ENCODE peak calls at places on chromosomes 16 and 17, in seven cellular contexts. C is mesendoderm, B is IMR-90, Y is H9, Q is mesenchymal stem cell, S is H1, N is trophoblast cell. J is an unnamed sample.
A peak's percentile ranks its signal among the peaks of the same experiment; 100 is the strongest.

GRCh38 chr16:88870608-88871348 is 4.3 kb upstream of the PABPN1L start:
- DNase-seq in C (no peak), B (no peak), Y (no peak), Q (no peak), S (no peak), N (no peak), J (no peak)

GRCh38 chr17:6591599-6592158 is 35.3 kb upstream of the PITPNM3 start:
- DNase-seq in C (no peak), B (peak; percentile 94), Y (no peak), Q (peak; percentile 71), S (no peak), N (peak; percentile 77), J (no peak)

GRCh38 chr17:64781013-64781392 is 118.9 kb upstream of the SMURF2 start:
- DNase-seq in C (peak; percentile 30), B (no peak), Y (no peak), Q (no peak), S (peak; percentile 71), N (peak; percentile 51), J (no peak)

GRCh38 chr17:29445844-29446243 is 55.7 kb downstream of the TAOK1 start:
- DNase-seq in C (no peak), B (no peak), Y (no peak), Q (no peak), S (no peak), N (no peak), J (no peak)

GRCh38 chr17:75110307-75110937 is 653 bp downstream of the ARMC7 start:
- DNase-seq in C (peak; percentile 50), B (no peak), Y (peak; percentile 76), Q (no peak), S (peak; percentile 77), N (peak; percentile 51), J (no peak)

GRCh38 chr16:3754304-3754703 is 37.0 kb upstream of the TRAP1 start:
- DNase-seq in C (no peak), B (peak; percentile 62), Y (no peak), Q (peak; percentile 21), S (no peak), N (peak; percentile 55), J (no peak)

GRCh38 chr17:40350410-40351184 is 13.9 kb downstream of the GJD3 start:
- DNase-seq in C (peak; percentile 97), B (no peak), Y (no peak), Q (peak; percentile 77), S (no peak), N (no peak), J (peak; percentile 94)

GRCh38 chr17:81084691-81085419 is 49.9 kb downstream of the BAIAP2 start:
- DNase-seq in C (no peak), B (no peak), Y (no peak), Q (no peak), S (no peak), N (no peak), J (no peak)

GRCh38 chr16:49542391-49542891 is 168.8 kb downstream of the C16orf78 start:
- DNase-seq in C (peak; percentile 72), B (no peak), Y (no peak), Q (no peak), S (no peak), N (no peak), J (no peak)

GRCh38 chr16:86951041-86951822 is 366.0 kb downstream of the C16orf95 start:
- DNase-seq in C (no peak), B (no peak), Y (no peak), Q (no peak), S (no peak), N (no peak), J (no peak)

GRCh38 chr17:43878260-43879082 is 28.9 kb downstream of the MPP2 start:
- DNase-seq in C (peak; percentile 93), B (peak; percentile 89), Y (peak; percentile 94), Q (peak; percentile 90), S (peak; percentile 97), N (peak; percentile 91), J (peak; percentile 69)

GRCh38 chr17:9531080-9531479 is 44.5 kb downstream of the STX8 start:
- DNase-seq in C (no peak), B (peak; percentile 3), Y (no peak), Q (peak; percentile 30), S (no peak), N (no peak), J (no peak)

GRCh38 chr17:7897773-7898172 is 9.2 kb downstream of the CHD3 start:
- DNase-seq in C (no peak), B (peak; percentile 77), Y (peak; percentile 16), Q (peak; percentile 70), S (no peak), N (peak; percentile 60), J (no peak)

GRCh38 chr17:1264196-1264595 is 6.0 kb upstream of the BHLHA9 start:
- DNase-seq in C (no peak), B (no peak), Y (no peak), Q (no peak), S (no peak), N (no peak), J (no peak)

GRCh38 chr16:51050379-51050710 is 100.7 kb downstream of the SALL1 start:
- DNase-seq in C (no peak), B (no peak), Y (no peak), Q (no peak), S (no peak), N (peak; percentile 49), J (no peak)

GRCh38 chr16:46826618-46827017 is 4.4 kb downstream of the C16orf87 start:
- DNase-seq in C (no peak), B (peak; percentile 85), Y (no peak), Q (peak; percentile 43), S (no peak), N (peak; percentile 68), J (no peak)

GRCh38 chr16:26827386-26827785 is 239.3 kb upstream of the C16orf82 start:
- DNase-seq in C (no peak), B (no peak), Y (no peak), Q (no peak), S (no peak), N (no peak), J (no peak)

GRCh38 chr17:45385331-45385997 is 47.2 kb downstream of the ARHGAP27 start:
- DNase-seq in C (peak; percentile 88), B (peak; percentile 76), Y (peak; percentile 95), Q (peak; percentile 72), S (peak; percentile 99), N (peak; percentile 94), J (peak; percentile 83)

GRCh38 chr17:8698142-8699050 is 46.2 kb downstream of the CCDC42 start:
- DNase-seq in C (peak; percentile 69), B (peak; percentile 79), Y (no peak), Q (peak; percentile 83), S (no peak), N (peak; percentile 73), J (no peak)

GRCh38 chr16:28189237-28189636 is 22.5 kb downstream of the XPO6 start:
- DNase-seq in C (no peak), B (peak; percentile 54), Y (no peak), Q (peak; percentile 59), S (no peak), N (no peak), J (no peak)

GRCh38 chr16:23765933-23766332 is 11.1 kb downstream of the CHP2 start:
- DNase-seq in C (no peak), B (no peak), Y (no peak), Q (no peak), S (no peak), N (no peak), J (no peak)

GRCh38 chr16:61820398-61820797 is 215.8 kb downstream of the CDH8 start:
- DNase-seq in C (no peak), B (no peak), Y (no peak), Q (peak; percentile 35), S (no peak), N (no peak), J (no peak)

GRCh38 chr17:29625037-29625750 is 2.5 kb upstream of the CORO6 start:
- DNase-seq in C (peak; percentile 78), B (peak; percentile 35), Y (peak; percentile 89), Q (no peak), S (no peak), N (peak; percentile 55), J (no peak)

DNA sequence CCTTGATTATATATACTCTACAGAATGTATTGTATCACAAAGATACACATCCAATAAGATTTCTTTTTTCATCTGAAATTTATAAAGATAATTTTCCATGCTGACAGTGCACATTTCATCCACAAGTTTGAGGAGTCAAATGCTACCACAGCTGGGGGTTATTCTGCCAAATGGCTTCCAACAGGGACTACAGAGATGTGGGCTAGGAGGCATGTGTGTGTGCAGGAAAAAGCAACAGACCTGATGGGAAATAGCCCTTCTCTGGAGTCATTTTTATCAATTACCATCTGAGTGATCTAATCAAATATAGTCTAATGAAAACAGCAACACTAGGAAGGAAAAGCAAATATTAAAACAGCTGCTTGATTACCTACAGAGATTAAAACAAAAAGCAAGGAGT is 290.5 kb downstream of the CEP112 start:
- DNase-seq in C (no peak), B (no peak), Y (no peak), Q (no peak), S (no peak), N (no peak), J (no peak)
- H3K4ac ChIP-seq in C (no peak overlapping the region), B (no peak overlapping the region), Y (no peak overlapping the region), Q (no peak overlapping the region), S (no peak overlapping the region), N (no peak overlapping the region), J (no peak overlapping the region)

GRCh38 chr16:84557504-84557903 is 53.0 kb upstream of the MEAK7 start:
- DNase-seq in C (no peak), B (no peak), Y (peak; percentile 55), Q (no peak), S (peak; percentile 57), N (no peak), J (no peak)

GRCh38 chr16:84562174-84562815 is 55.6 kb downstream of the COTL1 start:
- DNase-seq in C (no peak), B (no peak), Y (no peak), Q (no peak), S (no peak), N (peak; percentile 60), J (no peak)

GRCh38 chr16:84559311-84559932 is 55.0 kb upstream of the MEAK7 start:
- DNase-seq in C (no peak), B (no peak), Y (peak; percentile 44), Q (no peak), S (peak; percentile 60), N (peak; percentile 98), J (no peak)

GRCh38 chr16:84561291-84561690 is 56.6 kb downstream of the COTL1 start:
- DNase-seq in C (no peak), B (no peak), Y (peak; percentile 56), Q (no peak), S (no peak), N (peak; percentile 65), J (no peak)

GRCh38 chr16:84560269-84560668 is 55.8 kb upstream of the MEAK7 start:
- DNase-seq in C (no peak), B (no peak), Y (no peak), Q (no peak), S (no peak), N (peak; percentile 55), J (no peak)
- H3K4me2 ChIP-seq in C (no peak overlapping the region), B (no peak overlapping the region), Y (no peak overlapping the region), Q (no peak overlapping the region), S (no peak overlapping the region), N (no peak overlapping the region), J (no peak overlapping the region)

DNA sequence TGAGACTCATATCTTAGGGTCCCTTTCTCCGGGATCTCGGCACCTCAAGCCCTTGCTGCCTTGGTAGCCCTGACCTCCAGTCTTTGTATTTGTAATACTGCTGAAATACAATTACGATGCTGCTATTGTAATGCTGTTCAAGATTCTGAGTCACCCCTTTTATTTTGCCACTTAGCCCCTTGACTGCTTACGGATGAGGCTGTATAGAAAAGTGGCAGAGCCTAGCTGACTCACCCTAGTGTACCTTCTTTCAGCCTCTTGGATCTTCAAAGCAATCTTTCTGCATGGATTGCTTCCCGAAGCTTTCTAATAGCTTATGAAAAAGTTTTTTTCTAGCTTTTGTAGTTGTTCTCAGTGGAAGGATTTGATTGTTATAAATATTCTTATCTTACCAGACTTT is 187.9 kb downstream of the KCNJ2 start:
- DNase-seq in C (no peak), B (no peak), Y (no peak), Q (no peak), S (no peak), N (no peak), J (peak; percentile 29)
- H3K9ac ChIP-seq in C (no peak overlapping the region), B (no peak overlapping the region), Y (no peak overlapping the region), Q (no peak overlapping the region), S (no peak overlapping the region), N (no peak overlapping the region), J (no peak overlapping the region)

GRCh38 chr17:12737740-12738469 is 51.4 kb upstream of the ARHGAP44 start:
- DNase-seq in C (no peak), B (peak; percentile 43), Y (peak; percentile 15), Q (no peak), S (no peak), N (peak; percentile 74), J (no peak)
- H3K4ac ChIP-seq in C (no peak overlapping the region), B (peak overlapping the region; percentile 3), Y (no peak overlapping the region), Q (no peak overlapping the region), S (no peak overlapping the region), N (no peak overlapping the region), J (no peak overlapping the region)